ENCODE peak calls at places on chromosomes 6 and 20, in five cellular contexts. G is GM12865, N is B cell, K is HuH-7.5, Z is fibroblast of pulmonary artery. A is an unnamed sample.

GRCh38 chr6:36873612-36874011 is 991 bp downstream of the PPIL1 start:
- DNase-seq in G (peak), N (no peak), K (no peak), Z (no peak), A (peak)

GRCh38 chr20:35238170-35238569 is 11.7 kb downstream of the MMP24 start:
- DNase-seq in G (no peak), N (no peak), K (no peak), Z (no peak), A (peak)

GRCh38 chr6:357261-357790 is 34.2 kb upstream of the IRF4 start:
- DNase-seq in G (no peak), N (no peak), K (no peak), Z (no peak), A (no peak)

GRCh38 chr20:21618697-21619421 is 86.6 kb upstream of the PAX1 start:
- DNase-seq in G (peak), N (no peak), K (no peak), Z (no peak), A (no peak)

GRCh38 chr20:33460711-33461110 is 17.1 kb upstream of the SNTA1 start:
- DNase-seq in G (no peak), N (no peak), K (no peak), Z (no peak), A (no peak)

GRCh38 chr6:136036601-136037000 is 185.1 kb downstream of the PDE7B start:
- DNase-seq in G (no peak), N (no peak), K (no peak), Z (peak), A (no peak)

GRCh38 chr20:53629436-53629835 is 35.8 kb upstream of the ZNF217 start:
- DNase-seq in G (no peak), N (no peak), K (no peak), Z (no peak), A (no peak)

GRCh38 chr6:35341557-35341956 is 801 bp upstream of the PPARD start:
- DNase-seq in G (peak), N (no peak), K (no peak), Z (no peak), A (no peak)

GRCh38 chr20:36384022-36384619 is 78.0 kb downstream of the DLGAP4 start:
- DNase-seq in G (peak), N (no peak), K (peak), Z (peak), A (no peak)

GRCh38 chr20:9447182-9447581 is 67.2 kb upstream of the LAMP5 start:
- DNase-seq in G (peak), N (no peak), K (no peak), Z (no peak), A (no peak)

GRCh38 chr6:21594427-21595264 is 1.1 kb downstream of the SOX4 start:
- DNase-seq in G (peak), N (no peak), K (no peak), Z (peak), A (peak)

GRCh38 chr20:539848-540247 is 3.7 kb downstream of the CSNK2A1 start:
- DNase-seq in G (no peak), N (no peak), K (no peak), Z (peak), A (no peak)

GRCh38 chr6:138844203-138844602 is 48.3 kb downstream of the ECT2L start:
- DNase-seq in G (no peak), N (no peak), K (no peak), Z (peak), A (peak)